ENCODE peak calls at places on chromosomes 6 and 20, in five cellular contexts. One of them, this sample, is unnamed.

GRCh38 chr20:53146201-53146891 is 174.2 kb downstream of the TSHZ2 start:
- DNase-seq in heart left ventricle: no peak
- DNase-seq in RWPE1: no peak
- DNase-seq in substantia nigra: no peak
- DNase-seq in astrocyte: peak; percentile 43
- DNase-seq in this sample: no peak

GRCh38 chr6:52155791-52156576 is 30.2 kb upstream of the IL17A start:
- DNase-seq in heart left ventricle: no peak
- DNase-seq in RWPE1: no peak
- DNase-seq in substantia nigra: no peak
- DNase-seq in astrocyte: peak; percentile 7
- DNase-seq in this sample: no peak

GRCh38 chr6:17276766-17277165 is 4.4 kb upstream of the RBM24 start:
- DNase-seq in heart left ventricle: no peak
- DNase-seq in RWPE1: no peak
- DNase-seq in substantia nigra: no peak
- DNase-seq in astrocyte: peak; percentile 42
- DNase-seq in this sample: no peak

GRCh38 chr20:38489181-38489580 is 16.5 kb downstream of the RALGAPB start:
- DNase-seq in heart left ventricle: no peak
- DNase-seq in RWPE1: no peak
- DNase-seq in substantia nigra: no peak
- DNase-seq in astrocyte: no peak
- DNase-seq in this sample: no peak

GRCh38 chr20:53917145-53918009 is 153.0 kb downstream of the BCAS1 start:
- DNase-seq in heart left ventricle: no peak
- DNase-seq in RWPE1: no peak
- DNase-seq in substantia nigra: no peak
- DNase-seq in astrocyte: peak; percentile 64
- DNase-seq in this sample: no peak

GRCh38 chr6:125251516-125252229 is 50.1 kb downstream of the HDDC2 start:
- DNase-seq in heart left ventricle: no peak
- DNase-seq in RWPE1: no peak
- DNase-seq in substantia nigra: no peak
- DNase-seq in astrocyte: peak; percentile 54
- DNase-seq in this sample: no peak

GRCh38 chr6:62323818-62324217 is 37.8 kb upstream of the KHDRBS2 start:
- DNase-seq in heart left ventricle: no peak
- DNase-seq in RWPE1: no peak
- DNase-seq in substantia nigra: no peak
- DNase-seq in astrocyte: no peak
- DNase-seq in this sample: no peak

GRCh38 chr6:41939848-41940758 is 1.5 kb downstream of the CCND3 start:
- DNase-seq in heart left ventricle: no peak
- DNase-seq in RWPE1: no peak
- DNase-seq in substantia nigra: no peak
- DNase-seq in astrocyte: peak; percentile 40
- DNase-seq in this sample: no peak

GRCh38 chr6:23145801-23146200 is 576.4 kb downstream of the HDGFL1 start:
- DNase-seq in heart left ventricle: no peak
- DNase-seq in RWPE1: no peak
- DNase-seq in substantia nigra: no peak
- DNase-seq in astrocyte: peak; percentile 22
- DNase-seq in this sample: no peak

GRCh38 chr6:132733814-132734213 is 20.0 kb upstream of the VNN1 start:
- DNase-seq in heart left ventricle: no peak
- DNase-seq in RWPE1: no peak
- DNase-seq in substantia nigra: no peak
- DNase-seq in astrocyte: no peak
- DNase-seq in this sample: no peak

GRCh38 chr6:170480045-170480714 is 72.9 kb downstream of the PSMB1 start:
- DNase-seq in heart left ventricle: no peak
- DNase-seq in RWPE1: no peak
- DNase-seq in substantia nigra: no peak
- DNase-seq in astrocyte: peak; percentile 2
- DNase-seq in this sample: no peak
- H3K27ac ChIP-seq in heart left ventricle: no peak overlapping the region
- H3K27ac ChIP-seq in RWPE1: no peak overlapping the region
- H3K27ac ChIP-seq in substantia nigra: no peak overlapping the region
- H3K27ac ChIP-seq in astrocyte: no peak overlapping the region
- H3K27ac ChIP-seq in this sample: no peak overlapping the region

GRCh38 chr6:37514377-37514776 is 14.7 kb upstream of the CCDC167 start:
- DNase-seq in heart left ventricle: no peak
- DNase-seq in RWPE1: peak; percentile 58
- DNase-seq in substantia nigra: no peak
- DNase-seq in astrocyte: peak; percentile 44
- DNase-seq in this sample: peak; percentile 62
- H3K27ac ChIP-seq in heart left ventricle: no peak overlapping the region
- H3K27ac ChIP-seq in RWPE1: no peak overlapping the region
- H3K27ac ChIP-seq in substantia nigra: no peak overlapping the region
- H3K27ac ChIP-seq in astrocyte: no peak overlapping the region
- H3K27ac ChIP-seq in this sample: no peak overlapping the region

GRCh38 chr6:37979392-37980221 is 160.1 kb downstream of the ZFAND3 start:
- DNase-seq in heart left ventricle: no peak
- DNase-seq in RWPE1: peak; percentile 30
- DNase-seq in substantia nigra: no peak
- DNase-seq in astrocyte: no peak
- DNase-seq in this sample: peak; percentile 6
- H3K27ac ChIP-seq in heart left ventricle: no peak overlapping the region
- H3K27ac ChIP-seq in RWPE1: no peak overlapping the region
- H3K27ac ChIP-seq in substantia nigra: no peak overlapping the region
- H3K27ac ChIP-seq in astrocyte: no peak overlapping the region
- H3K27ac ChIP-seq in this sample: no peak overlapping the region

DNA sequence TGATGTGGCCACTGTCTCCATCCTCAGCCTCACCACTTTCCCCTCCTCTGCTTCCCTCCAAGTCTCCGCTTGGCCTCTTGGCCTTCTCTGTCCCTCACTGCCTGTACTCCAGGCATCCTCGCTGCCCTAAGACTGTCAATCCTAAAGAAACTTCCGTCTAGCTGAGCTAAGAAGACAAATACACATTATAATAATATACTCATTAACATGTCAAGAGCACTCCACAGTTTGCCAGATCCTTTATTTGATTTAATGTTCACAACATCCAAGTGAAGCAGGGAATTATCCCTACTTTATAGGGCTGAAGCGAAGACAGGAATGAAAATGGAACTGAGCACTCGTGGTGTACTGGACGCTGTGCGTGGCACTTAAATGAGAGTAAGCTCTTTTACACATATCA is 72.4 kb upstream of the SLC22A23 start:
- DNase-seq in heart left ventricle: no peak
- DNase-seq in RWPE1: no peak
- DNase-seq in substantia nigra: no peak
- DNase-seq in astrocyte: no peak
- DNase-seq in this sample: no peak
- H3K27ac ChIP-seq in heart left ventricle: no peak overlapping the region
- H3K27ac ChIP-seq in RWPE1: no peak overlapping the region
- H3K27ac ChIP-seq in substantia nigra: no peak overlapping the region
- H3K27ac ChIP-seq in astrocyte: no peak overlapping the region
- H3K27ac ChIP-seq in this sample: no peak overlapping the region

DNA sequence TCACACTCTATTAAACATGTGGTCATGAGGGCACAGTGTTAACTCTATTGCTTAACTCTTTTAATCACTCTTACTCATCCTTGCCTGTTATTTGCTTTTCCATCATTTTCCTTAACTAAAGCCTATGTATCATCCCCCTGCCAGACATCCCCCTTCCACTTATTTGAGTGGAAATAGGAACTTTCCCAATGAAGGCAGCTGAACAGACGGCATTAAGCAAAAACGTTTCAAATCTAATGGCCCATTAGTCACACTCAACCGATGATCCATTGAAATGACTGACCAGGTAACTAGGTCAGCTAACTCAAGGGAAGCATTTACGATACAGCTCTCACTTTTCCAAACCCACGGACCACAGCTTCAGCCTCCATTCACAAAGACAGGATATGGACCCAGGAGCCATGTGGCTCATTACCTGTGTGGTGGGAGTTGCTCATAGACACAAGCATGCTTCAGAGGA is 89.2 kb downstream of the HAO1 start:
- DNase-seq in heart left ventricle: no peak
- DNase-seq in RWPE1: peak; percentile 81
- DNase-seq in substantia nigra: no peak
- DNase-seq in astrocyte: peak; percentile 35
- DNase-seq in this sample: no peak
- H3K27ac ChIP-seq in heart left ventricle: no peak overlapping the region
- H3K27ac ChIP-seq in RWPE1: no peak overlapping the region
- H3K27ac ChIP-seq in substantia nigra: no peak overlapping the region
- H3K27ac ChIP-seq in astrocyte: no peak overlapping the region
- H3K27ac ChIP-seq in this sample: peak overlapping the region; percentile 77

GRCh38 chr6:86937219-86938079 is at the start of gene HTR1E:
- DNase-seq in heart left ventricle: peak; percentile 42
- DNase-seq in RWPE1: peak; percentile 49
- DNase-seq in substantia nigra: no peak
- DNase-seq in astrocyte: peak; percentile 8
- DNase-seq in this sample: no peak

GRCh38 chr6:86938814-86939213 is 1.5 kb downstream of the HTR1E start:
- DNase-seq in heart left ventricle: no peak
- DNase-seq in RWPE1: no peak
- DNase-seq in substantia nigra: no peak
- DNase-seq in astrocyte: no peak
- DNase-seq in this sample: no peak

GRCh38 chr6:86934365-86934764 is 3.0 kb upstream of the HTR1E start:
- DNase-seq in heart left ventricle: no peak
- DNase-seq in RWPE1: no peak
- DNase-seq in substantia nigra: no peak
- DNase-seq in astrocyte: no peak
- DNase-seq in this sample: no peak

DNA sequence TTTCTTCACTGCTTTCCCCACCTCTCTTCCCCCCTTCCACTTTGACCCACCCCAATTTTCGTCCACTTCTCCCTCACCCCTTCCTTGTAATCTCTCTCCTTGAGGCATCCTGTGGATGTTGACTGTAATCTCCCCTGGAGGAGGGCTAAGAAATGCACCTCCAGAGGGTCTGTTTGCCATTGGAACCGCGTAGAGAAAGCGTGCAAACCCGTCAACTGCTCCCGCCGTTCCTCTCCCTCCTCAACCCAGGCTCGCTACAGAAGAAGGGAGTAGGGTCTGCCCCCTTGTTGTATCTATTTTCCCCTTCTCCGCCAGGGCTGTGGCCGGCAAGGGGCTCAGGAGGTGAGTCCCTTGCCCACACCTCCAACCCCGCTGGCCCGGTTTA is 502 bp upstream of the HTR1E start:
- DNase-seq in heart left ventricle: no peak
- DNase-seq in RWPE1: no peak
- DNase-seq in substantia nigra: no peak
- DNase-seq in astrocyte: no peak
- DNase-seq in this sample: no peak
- H3K27ac ChIP-seq in heart left ventricle: no peak overlapping the region
- H3K27ac ChIP-seq in RWPE1: no peak overlapping the region
- H3K27ac ChIP-seq in substantia nigra: no peak overlapping the region
- H3K27ac ChIP-seq in astrocyte: no peak overlapping the region
- H3K27ac ChIP-seq in this sample: no peak overlapping the region

This sample was measured in epithelial cell of prostate.